ENCODE peak calls at places on chromosomes 3 and 15, in four cellular contexts. One of them, this sample, is unnamed.

GRCh38 chr15:75796321-75796720 is 46.9 kb upstream of the UBE2Q2 start:
- DNase-seq in substantia nigra: no peak
- DNase-seq in astrocyte of the spinal cord: no peak
- DNase-seq in activated CD4-positive, alpha-beta T cell treated with anti-CD3 and anti-CD28 coated beads, Interleukin-2, amount 10 ng/mL, durations not matched to agents 7 days and 5 days: no peak
- DNase-seq in this sample: no peak

GRCh38 chr3:10867384-10867783 is 51.4 kb downstream of the SLC6A11 start:
- DNase-seq in activated CD4-positive, alpha-beta T cell treated with anti-CD3 and anti-CD28 coated beads, Interleukin-2, amount 10 ng/mL, durations not matched to agents 7 days and 5 days: no peak
- DNase-seq in substantia nigra: no peak
- DNase-seq in astrocyte of the spinal cord: peak
- DNase-seq in this sample: no peak

GRCh38 chr15:61441901-61442300 is 212.8 kb upstream of the RORA start:
- DNase-seq in substantia nigra: no peak
- DNase-seq in activated CD4-positive, alpha-beta T cell treated with anti-CD3 and anti-CD28 coated beads, Interleukin-2, amount 10 ng/mL, durations not matched to agents 7 days and 5 days: no peak
- DNase-seq in astrocyte of the spinal cord: no peak
- DNase-seq in this sample: no peak

GRCh38 chr3:126394179-126394976 is at the start of gene CFAP100:
- DNase-seq in substantia nigra: peak
- DNase-seq in activated CD4-positive, alpha-beta T cell treated with anti-CD3 and anti-CD28 coated beads, Interleukin-2, amount 10 ng/mL, durations not matched to agents 7 days and 5 days: no peak
- DNase-seq in astrocyte of the spinal cord: peak
- DNase-seq in this sample: no peak

GRCh38 chr3:160038862-160039562 is 50.4 kb downstream of the IL12A start:
- DNase-seq in astrocyte of the spinal cord: no peak
- DNase-seq in activated CD4-positive, alpha-beta T cell treated with anti-CD3 and anti-CD28 coated beads, Interleukin-2, amount 10 ng/mL, durations not matched to agents 7 days and 5 days: no peak
- DNase-seq in substantia nigra: no peak
- DNase-seq in this sample: no peak

GRCh38 chr3:102353804-102354203 is 81.0 kb upstream of the ZPLD1 start:
- DNase-seq in activated CD4-positive, alpha-beta T cell treated with anti-CD3 and anti-CD28 coated beads, Interleukin-2, amount 10 ng/mL, durations not matched to agents 7 days and 5 days: no peak
- DNase-seq in substantia nigra: no peak
- DNase-seq in astrocyte of the spinal cord: no peak
- DNase-seq in this sample: no peak

GRCh38 chr3:126666002-126666401 is 11.1 kb upstream of the TXNRD3 start:
- DNase-seq in activated CD4-positive, alpha-beta T cell treated with anti-CD3 and anti-CD28 coated beads, Interleukin-2, amount 10 ng/mL, durations not matched to agents 7 days and 5 days: no peak
- DNase-seq in substantia nigra: no peak
- DNase-seq in astrocyte of the spinal cord: no peak
- DNase-seq in this sample: no peak

GRCh38 chr3:79297242-79297641 is 470.6 kb downstream of the ROBO1 start:
- DNase-seq in substantia nigra: no peak
- DNase-seq in astrocyte of the spinal cord: peak
- DNase-seq in activated CD4-positive, alpha-beta T cell treated with anti-CD3 and anti-CD28 coated beads, Interleukin-2, amount 10 ng/mL, durations not matched to agents 7 days and 5 days: no peak
- DNase-seq in this sample: no peak

GRCh38 chr3:143040264-143040879 is 39.0 kb downstream of the U2SURP start:
- DNase-seq in substantia nigra: no peak
- DNase-seq in astrocyte of the spinal cord: peak
- DNase-seq in activated CD4-positive, alpha-beta T cell treated with anti-CD3 and anti-CD28 coated beads, Interleukin-2, amount 10 ng/mL, durations not matched to agents 7 days and 5 days: no peak
- DNase-seq in this sample: peak

GRCh38 chr15:88490036-88490435 is 22.5 kb downstream of the MRPS11 start:
- DNase-seq in substantia nigra: no peak
- DNase-seq in activated CD4-positive, alpha-beta T cell treated with anti-CD3 and anti-CD28 coated beads, Interleukin-2, amount 10 ng/mL, durations not matched to agents 7 days and 5 days: no peak
- DNase-seq in astrocyte of the spinal cord: no peak
- DNase-seq in this sample: no peak

GRCh38 chr3:42804831-42805821 is 836 bp upstream of the HIGD1A start:
- DNase-seq in astrocyte of the spinal cord: peak
- DNase-seq in activated CD4-positive, alpha-beta T cell treated with anti-CD3 and anti-CD28 coated beads, Interleukin-2, amount 10 ng/mL, durations not matched to agents 7 days and 5 days: no peak
- DNase-seq in substantia nigra: peak
- DNase-seq in this sample: peak

GRCh38 chr3:23810342-23811116 is 4.8 kb downstream of the UBE2E1 start:
- DNase-seq in activated CD4-positive, alpha-beta T cell treated with anti-CD3 and anti-CD28 coated beads, Interleukin-2, amount 10 ng/mL, durations not matched to agents 7 days and 5 days: peak
- DNase-seq in astrocyte of the spinal cord: peak
- DNase-seq in substantia nigra: peak
- DNase-seq in this sample: peak

GRCh38 chr15:85689729-85690128 is 105.0 kb downstream of the KLHL25 start:
- DNase-seq in astrocyte of the spinal cord: peak
- DNase-seq in substantia nigra: peak
- DNase-seq in activated CD4-positive, alpha-beta T cell treated with anti-CD3 and anti-CD28 coated beads, Interleukin-2, amount 10 ng/mL, durations not matched to agents 7 days and 5 days: peak
- DNase-seq in this sample: peak

GRCh38 chr15:58019503-58020376 is 45.8 kb downstream of the ALDH1A2 start:
- DNase-seq in astrocyte of the spinal cord: peak
- DNase-seq in activated CD4-positive, alpha-beta T cell treated with anti-CD3 and anti-CD28 coated beads, Interleukin-2, amount 10 ng/mL, durations not matched to agents 7 days and 5 days: no peak
- DNase-seq in substantia nigra: no peak
- DNase-seq in this sample: no peak

GRCh38 chr3:111715911-111716523 is 120.9 kb upstream of the ZBED2 start:
- DNase-seq in substantia nigra: no peak
- DNase-seq in activated CD4-positive, alpha-beta T cell treated with anti-CD3 and anti-CD28 coated beads, Interleukin-2, amount 10 ng/mL, durations not matched to agents 7 days and 5 days: peak
- DNase-seq in astrocyte of the spinal cord: peak
- DNase-seq in this sample: peak

GRCh38 chr3:27590437-27591320 is 106.5 kb upstream of the SLC4A7 start:
- DNase-seq in astrocyte of the spinal cord: peak
- DNase-seq in substantia nigra: no peak
- DNase-seq in activated CD4-positive, alpha-beta T cell treated with anti-CD3 and anti-CD28 coated beads, Interleukin-2, amount 10 ng/mL, durations not matched to agents 7 days and 5 days: peak
- DNase-seq in this sample: peak

GRCh38 chr15:99440029-99440428 is 125.8 kb upstream of the MEF2A start:
- DNase-seq in astrocyte of the spinal cord: no peak
- DNase-seq in activated CD4-positive, alpha-beta T cell treated with anti-CD3 and anti-CD28 coated beads, Interleukin-2, amount 10 ng/mL, durations not matched to agents 7 days and 5 days: no peak
- DNase-seq in substantia nigra: no peak
- DNase-seq in this sample: no peak

GRCh38 chr3:69938061-69938460 is 61.5 kb upstream of the SAMMSON start:
- DNase-seq in activated CD4-positive, alpha-beta T cell treated with anti-CD3 and anti-CD28 coated beads, Interleukin-2, amount 10 ng/mL, durations not matched to agents 7 days and 5 days: no peak
- DNase-seq in substantia nigra: no peak
- DNase-seq in astrocyte of the spinal cord: no peak
- DNase-seq in this sample: no peak

GRCh38 chr3:155386817-155387403 is 93.4 kb upstream of the STRIT1 start:
- DNase-seq in astrocyte of the spinal cord: no peak
- DNase-seq in substantia nigra: no peak
- DNase-seq in activated CD4-positive, alpha-beta T cell treated with anti-CD3 and anti-CD28 coated beads, Interleukin-2, amount 10 ng/mL, durations not matched to agents 7 days and 5 days: no peak
- DNase-seq in this sample: no peak

GRCh38 chr3:146605106-146605505 is at the start of gene PLSCR5:
- DNase-seq in activated CD4-positive, alpha-beta T cell treated with anti-CD3 and anti-CD28 coated beads, Interleukin-2, amount 10 ng/mL, durations not matched to agents 7 days and 5 days: no peak
- DNase-seq in astrocyte of the spinal cord: no peak
- DNase-seq in substantia nigra: no peak
- DNase-seq in this sample: no peak

GRCh38 chr15:59691194-59691805 is 2.2 kb upstream of the BNIP2 start:
- DNase-seq in activated CD4-positive, alpha-beta T cell treated with anti-CD3 and anti-CD28 coated beads, Interleukin-2, amount 10 ng/mL, durations not matched to agents 7 days and 5 days: peak
- DNase-seq in astrocyte of the spinal cord: peak
- DNase-seq in substantia nigra: no peak
- DNase-seq in this sample: peak

GRCh38 chr15:30953731-30954378 is 37.6 kb downstream of the MTMR10 start:
- DNase-seq in substantia nigra: no peak
- DNase-seq in activated CD4-positive, alpha-beta T cell treated with anti-CD3 and anti-CD28 coated beads, Interleukin-2, amount 10 ng/mL, durations not matched to agents 7 days and 5 days: no peak
- DNase-seq in astrocyte of the spinal cord: peak
- DNase-seq in this sample: no peak

GRCh38 chr15:85381850-85382751 is 1.7 kb downstream of the AKAP13 start:
- DNase-seq in astrocyte of the spinal cord: no peak
- DNase-seq in activated CD4-positive, alpha-beta T cell treated with anti-CD3 and anti-CD28 coated beads, Interleukin-2, amount 10 ng/mL, durations not matched to agents 7 days and 5 days: peak
- DNase-seq in substantia nigra: no peak
- DNase-seq in this sample: no peak

GRCh38 chr3:162742159-162742717 is 1245.6 kb downstream of the OTOL1 start:
- DNase-seq in activated CD4-positive, alpha-beta T cell treated with anti-CD3 and anti-CD28 coated beads, Interleukin-2, amount 10 ng/mL, durations not matched to agents 7 days and 5 days: no peak
- DNase-seq in substantia nigra: no peak
- DNase-seq in astrocyte of the spinal cord: no peak
- DNase-seq in this sample: no peak

GRCh38 chr15:57306944-57307411 is 69.3 kb upstream of the CGNL1 start:
- DNase-seq in substantia nigra: no peak
- DNase-seq in activated CD4-positive, alpha-beta T cell treated with anti-CD3 and anti-CD28 coated beads, Interleukin-2, amount 10 ng/mL, durations not matched to agents 7 days and 5 days: no peak
- DNase-seq in astrocyte of the spinal cord: no peak
- DNase-seq in this sample: no peak

GRCh38 chr3:98013428-98014349 is 21.4 kb downstream of the GABRR3 start:
- DNase-seq in substantia nigra: no peak
- DNase-seq in astrocyte of the spinal cord: no peak
- DNase-seq in activated CD4-positive, alpha-beta T cell treated with anti-CD3 and anti-CD28 coated beads, Interleukin-2, amount 10 ng/mL, durations not matched to agents 7 days and 5 days: no peak
- DNase-seq in this sample: no peak

GRCh38 chr15:38050529-38050928 is 116.1 kb downstream of the TMCO5A start:
- DNase-seq in substantia nigra: no peak
- DNase-seq in astrocyte of the spinal cord: peak
- DNase-seq in activated CD4-positive, alpha-beta T cell treated with anti-CD3 and anti-CD28 coated beads, Interleukin-2, amount 10 ng/mL, durations not matched to agents 7 days and 5 days: no peak
- DNase-seq in this sample: no peak

GRCh38 chr3:112377418-112378071 is 44.6 kb downstream of the CD200 start:
- DNase-seq in astrocyte of the spinal cord: peak
- DNase-seq in activated CD4-positive, alpha-beta T cell treated with anti-CD3 and anti-CD28 coated beads, Interleukin-2, amount 10 ng/mL, durations not matched to agents 7 days and 5 days: no peak
- DNase-seq in substantia nigra: no peak
- DNase-seq in this sample: no peak

GRCh38 chr3:196412704-196413103 is 19.5 kb downstream of the UBXN7 start:
- DNase-seq in astrocyte of the spinal cord: no peak
- DNase-seq in substantia nigra: no peak
- DNase-seq in activated CD4-positive, alpha-beta T cell treated with anti-CD3 and anti-CD28 coated beads, Interleukin-2, amount 10 ng/mL, durations not matched to agents 7 days and 5 days: no peak
- DNase-seq in this sample: no peak

GRCh38 chr3:149080699-149081091 is 5.6 kb downstream of the HLTF start:
- DNase-seq in astrocyte of the spinal cord: peak
- DNase-seq in activated CD4-positive, alpha-beta T cell treated with anti-CD3 and anti-CD28 coated beads, Interleukin-2, amount 10 ng/mL, durations not matched to agents 7 days and 5 days: no peak
- DNase-seq in substantia nigra: no peak
- DNase-seq in this sample: no peak

GRCh38 chr3:175383813-175384212 is 524.7 kb downstream of the NAALADL2 start:
- DNase-seq in activated CD4-positive, alpha-beta T cell treated with anti-CD3 and anti-CD28 coated beads, Interleukin-2, amount 10 ng/mL, durations not matched to agents 7 days and 5 days: no peak
- DNase-seq in astrocyte of the spinal cord: no peak
- DNase-seq in substantia nigra: no peak
- DNase-seq in this sample: no peak

GRCh38 chr15:58865420-58865880 is 68.0 kb downstream of the SLTM start:
- DNase-seq in substantia nigra: no peak
- DNase-seq in astrocyte of the spinal cord: no peak
- DNase-seq in activated CD4-positive, alpha-beta T cell treated with anti-CD3 and anti-CD28 coated beads, Interleukin-2, amount 10 ng/mL, durations not matched to agents 7 days and 5 days: no peak
- DNase-seq in this sample: no peak

GRCh38 chr15:45121706-45122417 is 7.7 kb downstream of the DUOXA2 start:
- DNase-seq in substantia nigra: no peak
- DNase-seq in activated CD4-positive, alpha-beta T cell treated with anti-CD3 and anti-CD28 coated beads, Interleukin-2, amount 10 ng/mL, durations not matched to agents 7 days and 5 days: no peak
- DNase-seq in astrocyte of the spinal cord: peak
- DNase-seq in this sample: no peak

GRCh38 chr15:79394231-79394630 is 37.9 kb upstream of the MINAR1 start:
- DNase-seq in activated CD4-positive, alpha-beta T cell treated with anti-CD3 and anti-CD28 coated beads, Interleukin-2, amount 10 ng/mL, durations not matched to agents 7 days and 5 days: no peak
- DNase-seq in astrocyte of the spinal cord: peak
- DNase-seq in substantia nigra: no peak
- DNase-seq in this sample: peak

GRCh38 chr15:40108061-40108854 is 421 bp downstream of the BMF start:
- DNase-seq in substantia nigra: no peak
- DNase-seq in activated CD4-positive, alpha-beta T cell treated with anti-CD3 and anti-CD28 coated beads, Interleukin-2, amount 10 ng/mL, durations not matched to agents 7 days and 5 days: no peak
- DNase-seq in astrocyte of the spinal cord: peak
- DNase-seq in this sample: peak

GRCh38 chr3:65398953-65399352 is 639.8 kb downstream of the MAGI1 start:
- DNase-seq in activated CD4-positive, alpha-beta T cell treated with anti-CD3 and anti-CD28 coated beads, Interleukin-2, amount 10 ng/mL, durations not matched to agents 7 days and 5 days: no peak
- DNase-seq in astrocyte of the spinal cord: peak
- DNase-seq in substantia nigra: no peak
- DNase-seq in this sample: no peak

GRCh38 chr15:92451225-92451825 is 57.6 kb downstream of the ST8SIA2 start:
- DNase-seq in substantia nigra: no peak
- DNase-seq in activated CD4-positive, alpha-beta T cell treated with anti-CD3 and anti-CD28 coated beads, Interleukin-2, amount 10 ng/mL, durations not matched to agents 7 days and 5 days: no peak
- DNase-seq in astrocyte of the spinal cord: peak
- DNase-seq in this sample: no peak

GRCh38 chr3:114060906-114061655 is 4.5 kb downstream of the QTRT2 start:
- DNase-seq in substantia nigra: no peak
- DNase-seq in activated CD4-positive, alpha-beta T cell treated with anti-CD3 and anti-CD28 coated beads, Interleukin-2, amount 10 ng/mL, durations not matched to agents 7 days and 5 days: no peak
- DNase-seq in astrocyte of the spinal cord: no peak
- DNase-seq in this sample: no peak

This sample was measured in pons.